ENCODE peak calls at places on chromosome 3, in five cellular contexts. A, V, S, R and T are unnamed samples.

GRCh38 chr3:27467545-27467944 is 16.6 kb downstream of the SLC4A7 start:
- DNase-seq in R (peak; percentile 55), S (no peak), A (peak; percentile 61), V (no peak), T (no peak)

GRCh38 chr3:53486961-53487654 is 7.3 kb upstream of the CACNA1D start:
- DNase-seq in R (no peak), A (no peak), V (no peak), S (no peak), T (no peak)

GRCh38 chr3:183584246-183584913 is 28.9 kb upstream of the KLHL6 start:
- DNase-seq in S (no peak), A (peak; percentile 53), V (no peak), R (peak; percentile 30), T (no peak)

GRCh38 chr3:40725026-40725425 is 200.3 kb downstream of the ZNF621 start:
- DNase-seq in V (no peak), S (no peak), R (no peak), A (no peak), T (no peak)

GRCh38 chr3:124886168-124887051 is 755 bp downstream of the ITGB5 start:
- DNase-seq in V (peak; percentile 75), A (peak; percentile 38), S (peak; percentile 70), R (peak; percentile 71), T (peak; percentile 43)

GRCh38 chr3:55309336-55309735 is 177.8 kb downstream of the WNT5A start:
- DNase-seq in S (no peak), V (no peak), R (peak; percentile 20), A (peak; percentile 70), T (no peak)

GRCh38 chr3:101950510-101950909 is 101.2 kb downstream of the NFKBIZ start:
- DNase-seq in R (peak; percentile 99), A (peak; percentile 81), V (no peak), S (no peak), T (no peak)

GRCh38 chr3:168495251-168495650 is 399.5 kb upstream of the GOLIM4 start:
- DNase-seq in R (no peak), V (no peak), S (no peak), A (no peak), T (no peak)

GRCh38 chr3:150243466-150243865 is 164.6 kb upstream of the TSC22D2 start:
- DNase-seq in A (no peak), R (no peak), V (no peak), S (no peak), T (no peak)

GRCh38 chr3:10290476-10291138 is 2.1 kb downstream of the GHRL start:
- DNase-seq in A (no peak), V (no peak), S (no peak), R (no peak), T (no peak)

GRCh38 chr3:1728510-1728909 is 370.2 kb upstream of the CNTN4 start:
- DNase-seq in V (no peak), R (no peak), A (no peak), S (no peak), T (no peak)

GRCh38 chr3:18111702-18112311 is 313.3 kb downstream of the SATB1 start:
- DNase-seq in S (no peak), R (no peak), V (no peak), A (peak; percentile 29), T (no peak)

GRCh38 chr3:121515862-121516261 is 29.9 kb downstream of the POLQ start:
- DNase-seq in R (no peak), A (no peak), V (no peak), S (no peak), T (no peak)

GRCh38 chr3:10286596-10287295 is 6.0 kb downstream of the GHRL start:
- DNase-seq in V (peak; percentile 67), A (peak; percentile 74), R (peak; percentile 64), S (peak; percentile 75), T (peak; percentile 58)

GRCh38 chr3:53156368-53156834 is 4.6 kb upstream of the PRKCD start:
- DNase-seq in A (no peak), V (peak; percentile 56), S (peak; percentile 75), R (no peak), T (no peak)

GRCh38 chr3:77536038-77536775 is 496.3 kb downstream of the ROBO2 start:
- DNase-seq in A (no peak), V (peak; percentile 43), S (no peak), R (no peak), T (no peak)

GRCh38 chr3:141649871-141650270 is 88.2 kb upstream of the RNF7 start:
- DNase-seq in V (no peak), A (no peak), R (no peak), S (no peak), T (no peak)

GRCh38 chr3:52238761-52239701 is at the start of gene TWF2:
- DNase-seq in V (peak; percentile 83), R (peak; percentile 79), S (peak; percentile 87), A (peak; percentile 78), T (peak; percentile 82)

GRCh38 chr3:141845407-141846049 is 30.9 kb upstream of the ATP1B3 start:
- DNase-seq in A (no peak), R (no peak), V (peak; percentile 57), S (peak; percentile 53), T (no peak)

GRCh38 chr3:150680562-150680961 is 23.2 kb downstream of the ERICH6 start:
- DNase-seq in R (no peak), A (no peak), V (no peak), S (no peak), T (no peak)

GRCh38 chr3:79405183-79405582 is 362.6 kb downstream of the ROBO1 start:
- DNase-seq in V (no peak), A (no peak), S (no peak), R (no peak), T (no peak)

GRCh38 chr3:196979545-196979944 is 10.9 kb upstream of the PIGZ start:
- DNase-seq in S (no peak), R (peak; percentile 71), V (no peak), A (peak; percentile 57), T (no peak)

GRCh38 chr3:171790898-171791694 is 19.2 kb downstream of the PLD1 start:
- DNase-seq in V (no peak), R (no peak), S (no peak), A (peak; percentile 63), T (no peak)

GRCh38 chr3:178671261-178672191 is 135.3 kb downstream of the KCNMB2 start:
- DNase-seq in R (peak; percentile 44), S (no peak), A (peak; percentile 34), V (no peak), T (no peak)

GRCh38 chr3:55690746-55691540 is 203.8 kb upstream of the WNT5A start:
- DNase-seq in R (no peak), V (peak; percentile 83), A (no peak), S (peak; percentile 68), T (peak; percentile 51)

GRCh38 chr3:154135511-154136173 is 14.5 kb downstream of the ARHGEF26 start:
- DNase-seq in V (no peak), S (no peak), R (no peak), A (no peak), T (no peak)

GRCh38 chr3:124768812-124769211 is 38.6 kb downstream of the UMPS start:
- DNase-seq in R (no peak), V (no peak), S (no peak), A (no peak), T (no peak)

GRCh38 chr3:146499701-146500100 is 30.3 kb upstream of the PLSCR2 start:
- DNase-seq in R (no peak), V (no peak), S (no peak), A (no peak), T (no peak)

GRCh38 chr3:146503459-146504202 is 34.3 kb upstream of the PLSCR2 start:
- DNase-seq in V (no peak), R (peak; percentile 94), S (no peak), A (peak; percentile 95), T (no peak)

GRCh38 chr3:146504546-146505197 is 35.3 kb upstream of the PLSCR2 start:
- DNase-seq in R (peak; percentile 28), V (peak; percentile 57), S (no peak), A (no peak), T (no peak)

GRCh38 chr3:146502887-146503458 is 33.6 kb upstream of the PLSCR2 start:
- DNase-seq in R (no peak), V (no peak), A (peak; percentile 13), S (no peak), T (no peak)

DNA sequence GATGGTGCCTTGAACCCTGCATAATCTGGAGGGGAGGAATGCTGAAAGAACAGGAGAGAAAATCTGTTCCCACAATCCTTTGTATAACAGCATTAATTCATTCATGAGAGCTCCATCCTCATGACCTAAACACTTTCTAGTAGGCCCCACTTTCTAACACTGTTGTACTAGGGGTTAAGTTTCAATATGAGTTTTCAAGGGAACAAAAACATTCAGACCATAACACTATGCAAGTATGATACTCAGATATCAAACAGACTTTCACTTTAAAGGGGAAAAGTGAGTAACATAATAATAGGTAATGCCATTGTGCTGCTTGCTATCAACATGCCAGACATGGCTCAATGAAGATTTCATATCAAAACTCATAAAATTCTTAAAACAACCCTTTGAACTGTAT is 32.4 kb upstream of the PLSCR2 start:
- DNase-seq in R (no peak), S (no peak), A (no peak), V (no peak), T (no peak)
- H2BK120ac ChIP-seq in R (no peak overlapping the region), S (no peak overlapping the region), A (no peak overlapping the region), V (no peak overlapping the region), T (no peak overlapping the region)

DNA sequence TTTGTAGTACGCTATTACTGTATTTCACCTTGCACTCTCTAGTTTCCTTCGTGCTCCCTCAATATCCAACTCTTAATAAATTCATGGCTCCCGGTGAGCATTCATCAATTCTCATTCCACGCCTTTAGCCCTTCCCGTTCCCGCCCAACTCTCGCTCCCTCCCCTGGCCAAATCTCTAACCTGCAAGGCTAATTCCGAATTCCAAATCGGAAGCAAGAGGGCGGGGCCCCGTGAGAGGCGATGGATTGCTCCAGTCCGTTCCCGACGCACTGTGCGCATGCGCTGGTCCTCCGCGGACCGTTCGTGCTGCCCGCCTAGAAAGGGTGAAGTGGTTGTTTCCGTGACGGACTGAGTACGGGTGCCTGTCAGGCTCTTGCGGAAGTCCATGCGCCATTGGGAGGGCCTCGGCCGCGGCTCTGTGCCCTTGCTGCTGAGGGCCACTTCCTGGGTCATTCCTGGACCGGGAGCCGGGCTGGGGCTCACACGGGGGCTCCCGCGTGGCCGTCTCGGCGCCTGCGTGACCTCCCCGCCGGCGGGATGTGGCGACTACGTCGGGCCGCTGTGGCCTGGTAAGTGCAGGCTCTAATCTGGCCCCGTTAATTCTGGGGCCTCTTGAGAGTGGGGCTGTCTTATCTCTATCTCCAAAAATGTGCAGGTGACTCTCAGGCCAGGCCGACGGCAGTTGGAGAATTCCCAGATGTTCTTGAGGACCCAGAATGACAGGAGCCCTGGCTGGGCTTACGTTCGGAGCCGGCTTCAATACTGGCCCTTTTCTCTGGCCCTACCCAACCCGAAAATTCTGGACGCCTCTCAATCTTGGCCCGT is at the start of gene OPA1:
- DNase-seq in R (peak; percentile 98), A (peak; percentile 99), V (peak; percentile 99), S (peak; percentile 97), T (peak; percentile 96)
- H3K14ac ChIP-seq in R (no peak within 1 kb of the TSS), A (peak within 1 kb of the TSS; percentile 49), V (peak within 1 kb of the TSS; percentile 72), S (no peak within 1 kb of the TSS), T (no peak within 1 kb of the TSS)

GRCh38 chr3:57952651-57953050 is 55.6 kb upstream of the FLNB start:
- DNase-seq in R (no peak), V (no peak), A (no peak), S (no peak), T (no peak)
- H2AK5ac ChIP-seq in R (peak overlapping the region; percentile 97), V (no peak overlapping the region), A (peak overlapping the region; percentile 96), S (no peak overlapping the region), T (no peak overlapping the region)

DNA sequence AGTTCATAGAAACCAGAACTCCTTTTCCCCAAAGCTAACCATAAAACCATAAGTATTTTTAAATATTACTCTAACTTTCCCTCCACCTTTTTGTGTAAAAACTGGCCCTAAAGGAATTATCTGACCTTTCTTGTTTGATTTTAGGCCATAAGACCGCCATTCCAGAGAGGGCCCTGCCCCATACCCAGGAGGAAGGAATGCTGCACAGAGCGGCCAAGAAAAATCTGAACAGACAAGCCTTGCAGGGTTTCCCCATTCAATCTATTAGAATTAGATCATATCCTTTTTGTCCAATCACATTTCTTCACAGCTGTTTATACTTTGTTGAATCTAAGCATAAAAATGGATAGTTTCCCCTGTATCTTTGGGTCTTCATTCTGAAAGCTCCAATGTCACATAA is 97.1 kb downstream of the B3GALNT1 start:
- DNase-seq in S (no peak), V (no peak), R (no peak), A (no peak), T (no peak)
- H2BK120ac ChIP-seq in S (no peak overlapping the region), V (no peak overlapping the region), R (no peak overlapping the region), A (no peak overlapping the region), T (no peak overlapping the region)